ENCODE peak calls at places on chromosomes 5 and 9, in ten cellular contexts. One of them, this sample, is unnamed.

GRCh38 chr5:52673495-52673894 is 114.2 kb upstream of the ITGA1 start:
- DNase-seq in PC-9: no peak
- DNase-seq in HL-60: no peak
- DNase-seq in K562: no peak
- DNase-seq in CD8-positive, alpha-beta T cell: no peak
- DNase-seq in body of pancreas: no peak
- DNase-seq in A673: no peak
- DNase-seq in GM12865: no peak
- DNase-seq in left ventricle myocardium inferior: no peak
- DNase-seq in stomach: no peak
- DNase-seq in this sample: no peak

GRCh38 chr9:95116002-95116819 is 201.3 kb downstream of the FANCC start:
- DNase-seq in PC-9: no peak
- DNase-seq in HL-60: no peak
- DNase-seq in K562: no peak
- DNase-seq in CD8-positive, alpha-beta T cell: no peak
- DNase-seq in body of pancreas: peak; percentile 51
- DNase-seq in A673: no peak
- DNase-seq in GM12865: no peak
- DNase-seq in left ventricle myocardium inferior: no peak
- DNase-seq in stomach: peak; percentile 78
- DNase-seq in this sample: peak; percentile 95

GRCh38 chr5:89043676-89044075 is 160.7 kb upstream of the MEF2C start:
- DNase-seq in PC-9: no peak
- DNase-seq in HL-60: no peak
- DNase-seq in K562: no peak
- DNase-seq in CD8-positive, alpha-beta T cell: no peak
- DNase-seq in body of pancreas: no peak
- DNase-seq in A673: no peak
- DNase-seq in GM12865: peak; percentile 45
- DNase-seq in left ventricle myocardium inferior: no peak
- DNase-seq in stomach: no peak
- DNase-seq in this sample: no peak

GRCh38 chr5:131466171-131466766 is 168.8 kb downstream of the RAPGEF6 start:
- DNase-seq in PC-9: no peak
- DNase-seq in HL-60: no peak
- DNase-seq in K562: no peak
- DNase-seq in CD8-positive, alpha-beta T cell: no peak
- DNase-seq in body of pancreas: no peak
- DNase-seq in A673: peak; percentile 18
- DNase-seq in GM12865: no peak
- DNase-seq in left ventricle myocardium inferior: no peak
- DNase-seq in stomach: no peak
- DNase-seq in this sample: no peak

GRCh38 chr9:136143215-136144001 is 24.7 kb upstream of the TMEM250 start:
- DNase-seq in PC-9: peak; percentile 56
- DNase-seq in HL-60: no peak
- DNase-seq in K562: peak; percentile 53
- DNase-seq in CD8-positive, alpha-beta T cell: no peak
- DNase-seq in body of pancreas: no peak
- DNase-seq in A673: peak; percentile 45
- DNase-seq in GM12865: no peak
- DNase-seq in left ventricle myocardium inferior: no peak
- DNase-seq in stomach: no peak
- DNase-seq in this sample: no peak

GRCh38 chr9:33852216-33852826 is 35.4 kb downstream of the UBE2R2 start:
- DNase-seq in PC-9: peak; percentile 35
- DNase-seq in HL-60: no peak
- DNase-seq in K562: no peak
- DNase-seq in CD8-positive, alpha-beta T cell: peak; percentile 61
- DNase-seq in body of pancreas: peak; percentile 93
- DNase-seq in A673: peak; percentile 38
- DNase-seq in GM12865: peak; percentile 60
- DNase-seq in left ventricle myocardium inferior: peak; percentile 58
- DNase-seq in stomach: peak; percentile 86
- DNase-seq in this sample: peak; percentile 67

GRCh38 chr5:94849821-94850736 is 231.6 kb downstream of the SLF1 start:
- DNase-seq in PC-9: peak; percentile 12
- DNase-seq in HL-60: no peak
- DNase-seq in K562: peak; percentile 15
- DNase-seq in CD8-positive, alpha-beta T cell: peak; percentile 19
- DNase-seq in body of pancreas: peak; percentile 3
- DNase-seq in A673: peak; percentile 66
- DNase-seq in GM12865: peak; percentile 78
- DNase-seq in left ventricle myocardium inferior: no peak
- DNase-seq in stomach: no peak
- DNase-seq in this sample: peak; percentile 55

GRCh38 chr9:132622144-132622543 is 39.7 kb downstream of the BARHL1 start:
- DNase-seq in PC-9: no peak
- DNase-seq in HL-60: no peak
- DNase-seq in K562: no peak
- DNase-seq in CD8-positive, alpha-beta T cell: no peak
- DNase-seq in body of pancreas: no peak
- DNase-seq in A673: peak; percentile 27
- DNase-seq in GM12865: no peak
- DNase-seq in left ventricle myocardium inferior: no peak
- DNase-seq in stomach: peak; percentile 34
- DNase-seq in this sample: no peak

GRCh38 chr5:154683101-154683757 is 71.9 kb upstream of the LARP1 start:
- DNase-seq in PC-9: no peak
- DNase-seq in HL-60: peak; percentile 13
- DNase-seq in K562: no peak
- DNase-seq in CD8-positive, alpha-beta T cell: no peak
- DNase-seq in body of pancreas: no peak
- DNase-seq in A673: no peak
- DNase-seq in GM12865: no peak
- DNase-seq in left ventricle myocardium inferior: no peak
- DNase-seq in stomach: no peak
- DNase-seq in this sample: no peak

GRCh38 chr9:96450613-96451544 is 910 bp downstream of the HABP4 start:
- DNase-seq in PC-9: peak; percentile 25
- DNase-seq in HL-60: no peak
- DNase-seq in K562: no peak
- DNase-seq in CD8-positive, alpha-beta T cell: peak; percentile 33
- DNase-seq in body of pancreas: peak; percentile 33
- DNase-seq in A673: peak; percentile 13
- DNase-seq in GM12865: peak; percentile 13
- DNase-seq in left ventricle myocardium inferior: peak; percentile 22
- DNase-seq in stomach: peak; percentile 32
- DNase-seq in this sample: no peak

GRCh38 chr5:171092194-171092593 is 216.9 kb upstream of the TLX3 start:
- DNase-seq in PC-9: no peak
- DNase-seq in HL-60: no peak
- DNase-seq in K562: no peak
- DNase-seq in CD8-positive, alpha-beta T cell: no peak
- DNase-seq in body of pancreas: no peak
- DNase-seq in A673: no peak
- DNase-seq in GM12865: no peak
- DNase-seq in left ventricle myocardium inferior: no peak
- DNase-seq in stomach: no peak
- DNase-seq in this sample: no peak

GRCh38 chr9:130902204-130903185 is 5.9 kb upstream of the QRFP start:
- DNase-seq in PC-9: no peak
- DNase-seq in HL-60: no peak
- DNase-seq in K562: peak; percentile 58
- DNase-seq in CD8-positive, alpha-beta T cell: no peak
- DNase-seq in body of pancreas: no peak
- DNase-seq in A673: no peak
- DNase-seq in GM12865: no peak
- DNase-seq in left ventricle myocardium inferior: no peak
- DNase-seq in stomach: no peak
- DNase-seq in this sample: no peak

GRCh38 chr9:38650564-38650963 is 30.2 kb upstream of the ANKRD18A start:
- DNase-seq in PC-9: no peak
- DNase-seq in HL-60: no peak
- DNase-seq in K562: no peak
- DNase-seq in CD8-positive, alpha-beta T cell: no peak
- DNase-seq in body of pancreas: no peak
- DNase-seq in A673: no peak
- DNase-seq in GM12865: no peak
- DNase-seq in left ventricle myocardium inferior: no peak
- DNase-seq in stomach: no peak
- DNase-seq in this sample: no peak

DNA sequence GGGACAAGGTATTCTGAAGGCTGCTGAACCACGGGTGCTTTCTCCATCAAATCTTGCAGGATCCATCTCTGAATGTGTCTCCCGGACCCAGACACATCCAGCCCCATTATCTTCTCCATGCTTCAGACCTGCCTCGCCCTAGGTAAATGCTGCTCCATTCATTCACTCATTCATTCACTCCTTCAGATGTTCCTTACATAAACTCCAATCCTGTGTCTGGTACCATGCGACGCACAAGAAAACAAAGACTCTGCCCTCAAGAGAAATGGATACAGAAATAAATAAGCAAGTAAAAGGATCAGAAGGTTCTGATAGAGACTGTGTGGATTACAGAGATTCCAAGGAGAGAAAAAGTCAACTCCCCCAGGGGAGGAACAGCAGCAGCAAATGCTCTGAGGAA is 7.9 kb upstream of the PSMB7 start:
- DNase-seq in PC-9: no peak
- DNase-seq in HL-60: no peak
- DNase-seq in K562: no peak
- DNase-seq in CD8-positive, alpha-beta T cell: no peak
- DNase-seq in body of pancreas: no peak
- DNase-seq in A673: no peak
- DNase-seq in GM12865: no peak
- DNase-seq in left ventricle myocardium inferior: no peak
- DNase-seq in stomach: no peak
- DNase-seq in this sample: no peak
- TF ChIP-seq CTCF in PC-9: no peak
- TF ChIP-seq CTCF in HL-60: no peak
- TF ChIP-seq CTCF in K562: no peak
- TF ChIP-seq CTCF in CD8-positive, alpha-beta T cell: no peak
- TF ChIP-seq CTCF in body of pancreas: no peak
- TF ChIP-seq CTCF in A673: no peak
- TF ChIP-seq CTCF in GM12865: no peak
- TF ChIP-seq CTCF in left ventricle myocardium inferior: no peak
- TF ChIP-seq CTCF in stomach: no peak
- TF ChIP-seq CTCF in this sample: no peak

GRCh38 chr9:133955821-133956411 is 36.2 kb downstream of the VAV2 start:
- DNase-seq in PC-9: no peak
- DNase-seq in HL-60: no peak
- DNase-seq in K562: no peak
- DNase-seq in CD8-positive, alpha-beta T cell: peak; percentile 39
- DNase-seq in body of pancreas: peak; percentile 33
- DNase-seq in A673: peak; percentile 69
- DNase-seq in GM12865: peak; percentile 86
- DNase-seq in left ventricle myocardium inferior: no peak
- DNase-seq in stomach: no peak
- DNase-seq in this sample: no peak
- H3K4me3 ChIP-seq in PC-9: no peak overlapping the region
- H3K4me3 ChIP-seq in HL-60: no peak overlapping the region
- H3K4me3 ChIP-seq in K562: no peak overlapping the region
- H3K4me3 ChIP-seq in CD8-positive, alpha-beta T cell: no peak overlapping the region
- H3K4me3 ChIP-seq in body of pancreas: no peak overlapping the region
- H3K4me3 ChIP-seq in A673: no peak overlapping the region
- H3K4me3 ChIP-seq in GM12865: peak overlapping the region; percentile 80
- H3K4me3 ChIP-seq in left ventricle myocardium inferior: peak overlapping the region; percentile 41
- H3K4me3 ChIP-seq in stomach: peak overlapping the region; percentile 34
- H3K4me3 ChIP-seq in this sample: no peak overlapping the region

GRCh38 chr9:15354713-15355112 is 47.7 kb upstream of the TTC39B start:
- DNase-seq in PC-9: no peak
- DNase-seq in HL-60: no peak
- DNase-seq in K562: no peak
- DNase-seq in CD8-positive, alpha-beta T cell: no peak
- DNase-seq in body of pancreas: no peak
- DNase-seq in A673: peak; percentile 1
- DNase-seq in GM12865: no peak
- DNase-seq in left ventricle myocardium inferior: no peak
- DNase-seq in stomach: no peak
- DNase-seq in this sample: no peak

GRCh38 chr9:15353892-15354291 is 46.9 kb upstream of the TTC39B start:
- DNase-seq in PC-9: no peak
- DNase-seq in HL-60: no peak
- DNase-seq in K562: no peak
- DNase-seq in CD8-positive, alpha-beta T cell: no peak
- DNase-seq in body of pancreas: no peak
- DNase-seq in A673: no peak
- DNase-seq in GM12865: no peak
- DNase-seq in left ventricle myocardium inferior: no peak
- DNase-seq in stomach: no peak
- DNase-seq in this sample: no peak

GRCh38 chr9:15355669-15356068 is 48.7 kb upstream of the TTC39B start:
- DNase-seq in PC-9: no peak
- DNase-seq in HL-60: no peak
- DNase-seq in K562: no peak
- DNase-seq in CD8-positive, alpha-beta T cell: no peak
- DNase-seq in body of pancreas: no peak
- DNase-seq in A673: no peak
- DNase-seq in GM12865: no peak
- DNase-seq in left ventricle myocardium inferior: no peak
- DNase-seq in stomach: no peak
- DNase-seq in this sample: no peak

GRCh38 chr9:15361737-15362136 is 54.7 kb upstream of the TTC39B start:
- DNase-seq in PC-9: no peak
- DNase-seq in HL-60: no peak
- DNase-seq in K562: no peak
- DNase-seq in CD8-positive, alpha-beta T cell: no peak
- DNase-seq in body of pancreas: no peak
- DNase-seq in A673: no peak
- DNase-seq in GM12865: no peak
- DNase-seq in left ventricle myocardium inferior: no peak
- DNase-seq in stomach: no peak
- DNase-seq in this sample: no peak

GRCh38 chr9:15357050-15357653 is 50.1 kb upstream of the TTC39B start:
- DNase-seq in PC-9: no peak
- DNase-seq in HL-60: no peak
- DNase-seq in K562: no peak
- DNase-seq in CD8-positive, alpha-beta T cell: peak; percentile 36
- DNase-seq in body of pancreas: peak; percentile 12
- DNase-seq in A673: no peak
- DNase-seq in GM12865: peak; percentile 54
- DNase-seq in left ventricle myocardium inferior: no peak
- DNase-seq in stomach: peak; percentile 28
- DNase-seq in this sample: no peak
- TF ChIP-seq CTCF in PC-9: no peak
- TF ChIP-seq CTCF in HL-60: peak; percentile 3
- TF ChIP-seq CTCF in K562: peak; percentile 11
- TF ChIP-seq CTCF in CD8-positive, alpha-beta T cell: no peak
- TF ChIP-seq CTCF in body of pancreas: no peak
- TF ChIP-seq CTCF in A673: no peak
- TF ChIP-seq CTCF in GM12865: peak; percentile 13
- TF ChIP-seq CTCF in left ventricle myocardium inferior: no peak
- TF ChIP-seq CTCF in stomach: no peak
- TF ChIP-seq CTCF in this sample: no peak

DNA sequence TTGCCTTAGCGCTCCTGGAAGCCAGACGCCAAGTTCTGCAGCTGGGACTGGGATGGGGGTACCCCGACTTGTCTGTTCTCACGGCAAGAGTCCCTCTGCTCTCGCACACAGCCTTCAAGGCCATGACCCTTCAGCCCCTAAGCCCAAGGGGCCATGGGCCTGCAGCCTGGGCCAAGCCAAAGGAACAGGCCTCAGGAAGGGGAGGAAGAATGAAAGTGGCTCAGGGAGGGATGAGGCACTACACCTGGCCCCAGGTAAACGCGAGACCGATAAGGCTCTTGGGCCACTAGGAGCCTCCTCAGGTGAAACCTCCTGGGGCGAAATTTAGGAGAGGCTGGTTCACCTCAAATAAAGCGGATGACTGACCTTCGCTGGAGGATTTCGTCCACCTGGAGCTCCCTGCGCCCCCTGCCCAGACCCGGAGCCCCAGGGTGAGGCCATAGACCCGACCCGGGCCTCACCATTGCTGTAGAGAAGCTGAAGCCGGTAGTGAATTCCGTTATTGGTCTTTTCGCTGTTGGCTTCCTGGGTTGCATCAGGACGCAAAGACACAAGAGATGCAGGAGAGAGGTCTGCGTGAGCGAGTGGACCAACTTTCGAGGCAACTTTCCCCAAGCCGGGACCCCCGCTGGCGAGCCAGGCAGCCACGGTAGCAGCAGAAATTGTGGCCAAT is 3.7 kb downstream of the EBF1 start:
- DNase-seq in PC-9: no peak
- DNase-seq in HL-60: no peak
- DNase-seq in K562: no peak
- DNase-seq in CD8-positive, alpha-beta T cell: no peak
- DNase-seq in body of pancreas: no peak
- DNase-seq in A673: no peak
- DNase-seq in GM12865: peak; percentile 55
- DNase-seq in left ventricle myocardium inferior: no peak
- DNase-seq in stomach: no peak
- DNase-seq in this sample: no peak
- H3K4me3 ChIP-seq in PC-9: no peak overlapping the region
- H3K4me3 ChIP-seq in HL-60: no peak overlapping the region
- H3K4me3 ChIP-seq in K562: no peak overlapping the region
- H3K4me3 ChIP-seq in CD8-positive, alpha-beta T cell: no peak overlapping the region
- H3K4me3 ChIP-seq in body of pancreas: no peak overlapping the region
- H3K4me3 ChIP-seq in A673: no peak overlapping the region
- H3K4me3 ChIP-seq in GM12865: peak overlapping the region; percentile 76
- H3K4me3 ChIP-seq in left ventricle myocardium inferior: peak overlapping the region; percentile 84
- H3K4me3 ChIP-seq in stomach: peak overlapping the region; percentile 55
- H3K4me3 ChIP-seq in this sample: no peak overlapping the region